ENCODE peak calls at places on chromosome 4, in nine cellular contexts. E is ACHN; S is EL; P is activated CD8-positive, alpha-beta T cell treated with anti-CD3 and anti-CD28 coated beads for 36 hours; L is pancreas; M is amniotic epithelial cell; D is heart right ventricle; B is Right ventricle myocardium superior; H is stimulated activated CD8-positive, alpha-beta memory T cell treated with anti-CD3 and anti-CD28 coated beads, Interleukin-15, amount 100 ng/mL, for 1 hour. W is an unnamed sample.

GRCh38 chr4:135354876-135355275 is 1153.3 kb upstream of the PABPC4L start:
- DNase-seq in E (no peak), S (peak), P (no peak), L (no peak), M (peak), D (no peak), B (no peak), H (no peak), W (no peak)

GRCh38 chr4:172018358-172018757 is 205.2 kb downstream of the GALNTL6 start:
- DNase-seq in E (no peak), S (no peak), P (no peak), L (no peak), M (no peak), D (no peak), B (no peak), H (no peak), W (no peak)

GRCh38 chr4:121764702-121765367 is at the start of gene SMIM43:
- DNase-seq in E (peak), S (peak), P (no peak), L (peak), M (no peak), D (no peak), B (no peak), H (no peak), W (no peak)

GRCh38 chr4:120331486-120332281 is 265.0 kb upstream of the MAD2L1 start:
- DNase-seq in E (no peak), S (no peak), P (no peak), L (peak), M (peak), D (no peak), B (no peak), H (no peak), W (no peak)

GRCh38 chr4:125314676-125315570 is at the start of gene FAT4:
- DNase-seq in E (peak), S (peak), P (peak), L (peak), M (peak), D (peak), B (peak), H (no peak), W (peak)

GRCh38 chr4:98658287-98659105 is at the start of gene TSPAN5:
- DNase-seq in E (peak), S (peak), P (peak), L (peak), M (peak), D (peak), B (peak), H (peak), W (peak)

GRCh38 chr4:136946307-136946907 is 585.9 kb downstream of the PCDH18 start:
- DNase-seq in E (no peak), S (no peak), P (no peak), L (no peak), M (no peak), D (no peak), B (no peak), H (no peak), W (no peak)

GRCh38 chr4:11698846-11699590 is 270.3 kb upstream of the HS3ST1 start:
- DNase-seq in E (peak), S (no peak), P (no peak), L (no peak), M (peak), D (no peak), B (no peak), H (no peak), W (no peak)

W was measured in left lobe of liver.